ENCODE peak calls at places on chromosome 20, in nine cellular contexts. One of them, this sample, is unnamed.

GRCh38 chr20:24469116-24470030 is at the start of gene SYNDIG1:
- DNase-seq in GM10248: no peak
- DNase-seq in B cell: no peak
- DNase-seq in EL: no peak
- DNase-seq in activated effector memory CD4-positive, alpha-beta T cell treated with Interleukin-2 at 50 U/mL for 16 hours: no peak
- DNase-seq in GM12865: no peak
- DNase-seq in GM23248: peak
- DNase-seq in stimulated activated CD8-positive, alpha-beta memory T cell treated with anti-CD3 and anti-CD28 coated beads, Interleukin-15, amount 100 ng/mL, for 1 hour: no peak
- DNase-seq in cardiac fibroblast: no peak
- DNase-seq in this sample: no peak

GRCh38 chr20:25254986-25255680 is 7.2 kb downstream of the PYGB start:
- DNase-seq in EL: no peak
- DNase-seq in cardiac fibroblast: no peak
- DNase-seq in stimulated activated CD8-positive, alpha-beta memory T cell treated with anti-CD3 and anti-CD28 coated beads, Interleukin-15, amount 100 ng/mL, for 1 hour: no peak
- DNase-seq in GM23248: peak
- DNase-seq in B cell: no peak
- DNase-seq in GM10248: no peak
- DNase-seq in activated effector memory CD4-positive, alpha-beta T cell treated with Interleukin-2 at 50 U/mL for 16 hours: no peak
- DNase-seq in GM12865: no peak
- DNase-seq in this sample: no peak

GRCh38 chr20:10672579-10673127 is 1.1 kb downstream of the JAG1 start:
- DNase-seq in cardiac fibroblast: peak
- DNase-seq in GM23248: peak
- DNase-seq in GM10248: peak
- DNase-seq in GM12865: peak
- DNase-seq in activated effector memory CD4-positive, alpha-beta T cell treated with Interleukin-2 at 50 U/mL for 16 hours: no peak
- DNase-seq in B cell: no peak
- DNase-seq in EL: peak
- DNase-seq in stimulated activated CD8-positive, alpha-beta memory T cell treated with anti-CD3 and anti-CD28 coated beads, Interleukin-15, amount 100 ng/mL, for 1 hour: no peak
- DNase-seq in this sample: no peak

GRCh38 chr20:33275871-33276270 is 7.1 kb upstream of the BPIFB1 start:
- DNase-seq in GM10248: no peak
- DNase-seq in GM12865: no peak
- DNase-seq in stimulated activated CD8-positive, alpha-beta memory T cell treated with anti-CD3 and anti-CD28 coated beads, Interleukin-15, amount 100 ng/mL, for 1 hour: no peak
- DNase-seq in GM23248: no peak
- DNase-seq in B cell: no peak
- DNase-seq in EL: no peak
- DNase-seq in activated effector memory CD4-positive, alpha-beta T cell treated with Interleukin-2 at 50 U/mL for 16 hours: no peak
- DNase-seq in cardiac fibroblast: no peak
- DNase-seq in this sample: no peak

GRCh38 chr20:32539817-32540675 is 45.1 kb downstream of the NOL4L start:
- DNase-seq in GM23248: no peak
- DNase-seq in stimulated activated CD8-positive, alpha-beta memory T cell treated with anti-CD3 and anti-CD28 coated beads, Interleukin-15, amount 100 ng/mL, for 1 hour: no peak
- DNase-seq in cardiac fibroblast: no peak
- DNase-seq in GM10248: no peak
- DNase-seq in EL: no peak
- DNase-seq in activated effector memory CD4-positive, alpha-beta T cell treated with Interleukin-2 at 50 U/mL for 16 hours: peak
- DNase-seq in B cell: peak
- DNase-seq in GM12865: peak
- DNase-seq in this sample: no peak

GRCh38 chr20:5845686-5846651 is 95.8 kb downstream of the SHLD1 start:
- DNase-seq in activated effector memory CD4-positive, alpha-beta T cell treated with Interleukin-2 at 50 U/mL for 16 hours: no peak
- DNase-seq in GM12865: peak
- DNase-seq in cardiac fibroblast: peak
- DNase-seq in stimulated activated CD8-positive, alpha-beta memory T cell treated with anti-CD3 and anti-CD28 coated beads, Interleukin-15, amount 100 ng/mL, for 1 hour: no peak
- DNase-seq in GM23248: peak
- DNase-seq in GM10248: no peak
- DNase-seq in B cell: no peak
- DNase-seq in EL: no peak
- DNase-seq in this sample: no peak

GRCh38 chr20:50222568-50223320 is 32.1 kb downstream of the CEBPB start:
- DNase-seq in stimulated activated CD8-positive, alpha-beta memory T cell treated with anti-CD3 and anti-CD28 coated beads, Interleukin-15, amount 100 ng/mL, for 1 hour: no peak
- DNase-seq in cardiac fibroblast: no peak
- DNase-seq in EL: no peak
- DNase-seq in GM23248: no peak
- DNase-seq in GM10248: no peak
- DNase-seq in GM12865: no peak
- DNase-seq in activated effector memory CD4-positive, alpha-beta T cell treated with Interleukin-2 at 50 U/mL for 16 hours: no peak
- DNase-seq in B cell: no peak
- DNase-seq in this sample: no peak

GRCh38 chr20:37937686-37938085 is 34.8 kb downstream of the VSTM2L start:
- DNase-seq in activated effector memory CD4-positive, alpha-beta T cell treated with Interleukin-2 at 50 U/mL for 16 hours: no peak
- DNase-seq in B cell: no peak
- DNase-seq in cardiac fibroblast: no peak
- DNase-seq in EL: no peak
- DNase-seq in stimulated activated CD8-positive, alpha-beta memory T cell treated with anti-CD3 and anti-CD28 coated beads, Interleukin-15, amount 100 ng/mL, for 1 hour: no peak
- DNase-seq in GM12865: no peak
- DNase-seq in GM23248: no peak
- DNase-seq in GM10248: no peak
- DNase-seq in this sample: no peak

GRCh38 chr20:13261460-13262301 is 40.6 kb downstream of the ISM1 start:
- DNase-seq in GM23248: peak
- DNase-seq in GM12865: peak
- DNase-seq in B cell: no peak
- DNase-seq in GM10248: peak
- DNase-seq in activated effector memory CD4-positive, alpha-beta T cell treated with Interleukin-2 at 50 U/mL for 16 hours: peak
- DNase-seq in stimulated activated CD8-positive, alpha-beta memory T cell treated with anti-CD3 and anti-CD28 coated beads, Interleukin-15, amount 100 ng/mL, for 1 hour: peak
- DNase-seq in cardiac fibroblast: peak
- DNase-seq in EL: peak
- DNase-seq in this sample: no peak

GRCh38 chr20:61949714-61950630 is 115.7 kb downstream of the TAF4 start:
- DNase-seq in GM12865: no peak
- DNase-seq in GM10248: no peak
- DNase-seq in EL: no peak
- DNase-seq in B cell: no peak
- DNase-seq in cardiac fibroblast: no peak
- DNase-seq in GM23248: no peak
- DNase-seq in activated effector memory CD4-positive, alpha-beta T cell treated with Interleukin-2 at 50 U/mL for 16 hours: no peak
- DNase-seq in stimulated activated CD8-positive, alpha-beta memory T cell treated with anti-CD3 and anti-CD28 coated beads, Interleukin-15, amount 100 ng/mL, for 1 hour: no peak
- DNase-seq in this sample: no peak

GRCh38 chr20:3616250-3616649 is 46.9 kb downstream of the GFRA4 start:
- DNase-seq in activated effector memory CD4-positive, alpha-beta T cell treated with Interleukin-2 at 50 U/mL for 16 hours: no peak
- DNase-seq in stimulated activated CD8-positive, alpha-beta memory T cell treated with anti-CD3 and anti-CD28 coated beads, Interleukin-15, amount 100 ng/mL, for 1 hour: no peak
- DNase-seq in EL: peak
- DNase-seq in GM10248: no peak
- DNase-seq in GM12865: no peak
- DNase-seq in cardiac fibroblast: no peak
- DNase-seq in GM23248: peak
- DNase-seq in B cell: no peak
- DNase-seq in this sample: no peak

GRCh38 chr20:46220808-46221207 is 87.5 kb downstream of the CDH22 start:
- DNase-seq in cardiac fibroblast: no peak
- DNase-seq in GM10248: no peak
- DNase-seq in GM12865: no peak
- DNase-seq in stimulated activated CD8-positive, alpha-beta memory T cell treated with anti-CD3 and anti-CD28 coated beads, Interleukin-15, amount 100 ng/mL, for 1 hour: no peak
- DNase-seq in activated effector memory CD4-positive, alpha-beta T cell treated with Interleukin-2 at 50 U/mL for 16 hours: no peak
- DNase-seq in B cell: no peak
- DNase-seq in EL: no peak
- DNase-seq in GM23248: no peak
- DNase-seq in this sample: no peak

GRCh38 chr20:50569864-50570836 is 60.0 kb downstream of the PTPN1 start:
- DNase-seq in B cell: peak
- DNase-seq in GM23248: peak
- DNase-seq in GM10248: peak
- DNase-seq in stimulated activated CD8-positive, alpha-beta memory T cell treated with anti-CD3 and anti-CD28 coated beads, Interleukin-15, amount 100 ng/mL, for 1 hour: no peak
- DNase-seq in EL: peak
- DNase-seq in GM12865: peak
- DNase-seq in cardiac fibroblast: peak
- DNase-seq in activated effector memory CD4-positive, alpha-beta T cell treated with Interleukin-2 at 50 U/mL for 16 hours: no peak
- DNase-seq in this sample: no peak

GRCh38 chr20:57087102-57087501 is 179.3 kb downstream of the BMP7 start:
- DNase-seq in GM23248: no peak
- DNase-seq in GM10248: no peak
- DNase-seq in GM12865: no peak
- DNase-seq in EL: no peak
- DNase-seq in B cell: no peak
- DNase-seq in activated effector memory CD4-positive, alpha-beta T cell treated with Interleukin-2 at 50 U/mL for 16 hours: no peak
- DNase-seq in cardiac fibroblast: no peak
- DNase-seq in stimulated activated CD8-positive, alpha-beta memory T cell treated with anti-CD3 and anti-CD28 coated beads, Interleukin-15, amount 100 ng/mL, for 1 hour: no peak
- DNase-seq in this sample: no peak

GRCh38 chr20:32354592-32355416 is 3.3 kb upstream of the ASXL1 start:
- DNase-seq in GM12865: peak
- DNase-seq in B cell: no peak
- DNase-seq in EL: peak
- DNase-seq in GM10248: no peak
- DNase-seq in stimulated activated CD8-positive, alpha-beta memory T cell treated with anti-CD3 and anti-CD28 coated beads, Interleukin-15, amount 100 ng/mL, for 1 hour: no peak
- DNase-seq in cardiac fibroblast: peak
- DNase-seq in activated effector memory CD4-positive, alpha-beta T cell treated with Interleukin-2 at 50 U/mL for 16 hours: no peak
- DNase-seq in GM23248: peak
- DNase-seq in this sample: no peak